ENCODE peak calls at places on chromosomes 1 and 21, in four cellular contexts. P is CD4-positive, CD25-positive, alpha-beta regulatory T cell; M is EH; N is AG08395. A is an unnamed sample.

GRCh38 chr1:10339036-10339567 is 59.8 kb upstream of the PGD start:
- DNase-seq in P (no peak), M (no peak), N (no peak), A (no peak)

GRCh38 chr1:110872745-110873435 is at the start of gene CD53:
- DNase-seq in P (peak; percentile 75), M (no peak), N (no peak), A (no peak)

GRCh38 chr1:53293123-53293522 is 34.7 kb downstream of the LRP8 start:
- DNase-seq in P (no peak), M (peak; percentile 55), N (peak; percentile 40), A (peak; percentile 46)

GRCh38 chr1:97925161-97925560 is 4.3 kb upstream of the DPYD start:
- DNase-seq in P (no peak), M (peak; percentile 65), N (no peak), A (no peak)

GRCh38 chr1:74531807-74532206 is 19.4 kb upstream of the LRRC53 start:
- DNase-seq in P (no peak), M (no peak), N (no peak), A (no peak)

GRCh38 chr1:76303348-76303712 is 228.8 kb downstream of the ST6GALNAC3 start:
- DNase-seq in P (no peak), M (no peak), N (no peak), A (no peak)

GRCh38 chr1:118158918-118159317 is 26.1 kb downstream of the SPAG17 start:
- DNase-seq in P (no peak), M (peak; percentile 88), N (peak; percentile 82), A (peak; percentile 82)

GRCh38 chr1:36174716-36175115 is 18.8 kb downstream of the MAP7D1 start:
- DNase-seq in P (no peak), M (no peak), N (no peak), A (no peak)

GRCh38 chr1:52904590-52905375 is 16.8 kb downstream of the ECHDC2 start:
- DNase-seq in P (no peak), M (peak; percentile 47), N (peak; percentile 51), A (peak; percentile 31)

GRCh38 chr1:68780919-68781318 is 284.0 kb upstream of the DEPDC1 start:
- DNase-seq in P (no peak), M (no peak), N (no peak), A (no peak)

GRCh38 chr1:61287734-61288133 is 205.4 kb downstream of the NFIA start:
- DNase-seq in P (no peak), M (peak; percentile 43), N (peak; percentile 7), A (peak; percentile 97)

GRCh38 chr1:43529206-43529731 is 1.4 kb upstream of the PTPRF start:
- DNase-seq in P (peak; percentile 71), M (peak; percentile 87), N (peak; percentile 89), A (peak; percentile 92)

GRCh38 chr1:147052677-147053076 is 114.6 kb downstream of the NBPF12 start:
- DNase-seq in P (no peak), M (no peak), N (no peak), A (no peak)

GRCh38 chr1:145918992-145919939 is 749 bp upstream of the PEX11B start:
- DNase-seq in P (no peak), M (peak; percentile 57), N (peak; percentile 77), A (peak; percentile 39)

GRCh38 chr1:44077421-44077820 is 41.2 kb upstream of the KLF17 start:
- DNase-seq in P (no peak), M (no peak), N (no peak), A (peak; percentile 16)

GRCh38 chr1:24289937-24290595 is 29.1 kb upstream of the GRHL3 start:
- DNase-seq in P (no peak), M (peak; percentile 77), N (peak; percentile 83), A (peak; percentile 90)

GRCh38 chr1:220441211-220441610 is 86.7 kb upstream of the MARK1 start:
- DNase-seq in P (no peak), M (no peak), N (no peak), A (no peak)

GRCh38 chr1:231013391-231014015 is 26.6 kb downstream of the FAM89A start:
- DNase-seq in P (no peak), M (no peak), N (no peak), A (no peak)

GRCh38 chr1:151539321-151540020 is 638 bp upstream of the TUFT1 start:
- DNase-seq in P (no peak), M (peak; percentile 91), N (peak; percentile 58), A (peak; percentile 96)

GRCh38 chr21:38438476-38438893 is 59.8 kb downstream of the ERG start:
- DNase-seq in P (no peak), M (peak; percentile 96), N (peak; percentile 18), A (peak; percentile 97)

GRCh38 chr1:243483084-243483845 is 227.4 kb downstream of the SDCCAG8 start:
- DNase-seq in P (no peak), M (no peak), N (no peak), A (no peak)

GRCh38 chr1:226062558-226063361 is at the start of gene H3-3A:
- DNase-seq in P (peak; percentile 98), M (peak; percentile 95), N (peak; percentile 98), A (peak; percentile 90)

GRCh38 chr1:14082331-14082730 is 382.3 kb downstream of the PRDM2 start:
- DNase-seq in P (no peak), M (no peak), N (no peak), A (no peak)

GRCh38 chr1:192709544-192709943 is 73.6 kb downstream of the RGS13 start:
- DNase-seq in P (no peak), M (peak; percentile 27), N (no peak), A (no peak)

A was measured in fibroblast of the aortic adventitia.